ENCODE peak calls at places on chromosome 10, in nine cellular contexts. One of them, this sample, is unnamed.

GRCh38 chr10:112951349-112952281 is 1.6 kb downstream of the TCF7L2 start:
- DNase-seq in H9: peak; percentile 61
- DNase-seq in Panc1: no peak
- DNase-seq in keratinocyte: peak; percentile 25
- DNase-seq in astrocyte: peak; percentile 82
- DNase-seq in CD8-positive, alpha-beta T cell: peak; percentile 44
- DNase-seq in CD4-positive, alpha-beta T cell: peak; percentile 29
- DNase-seq in NT2/D1: no peak
- DNase-seq in pancreas: peak; percentile 62
- DNase-seq in this sample: peak; percentile 70

GRCh38 chr10:57420881-57421280 is 846.8 kb downstream of the IPMK start:
- DNase-seq in H9: no peak
- DNase-seq in Panc1: no peak
- DNase-seq in keratinocyte: no peak
- DNase-seq in astrocyte: no peak
- DNase-seq in CD8-positive, alpha-beta T cell: no peak
- DNase-seq in CD4-positive, alpha-beta T cell: no peak
- DNase-seq in NT2/D1: no peak
- DNase-seq in pancreas: no peak
- DNase-seq in this sample: no peak

GRCh38 chr10:17910144-17910789 is 41.5 kb upstream of the SLC39A12 start:
- DNase-seq in H9: peak; percentile 37
- DNase-seq in Panc1: peak; percentile 13
- DNase-seq in keratinocyte: no peak
- DNase-seq in astrocyte: peak; percentile 36
- DNase-seq in CD8-positive, alpha-beta T cell: no peak
- DNase-seq in CD4-positive, alpha-beta T cell: no peak
- DNase-seq in NT2/D1: peak; percentile 15
- DNase-seq in pancreas: peak; percentile 10
- DNase-seq in this sample: peak; percentile 35

GRCh38 chr10:78292987-78293865 is 259.6 kb downstream of the RPS24 start:
- DNase-seq in H9: peak; percentile 69
- DNase-seq in Panc1: no peak
- DNase-seq in keratinocyte: no peak
- DNase-seq in astrocyte: peak; percentile 19
- DNase-seq in CD8-positive, alpha-beta T cell: no peak
- DNase-seq in CD4-positive, alpha-beta T cell: no peak
- DNase-seq in NT2/D1: peak; percentile 50
- DNase-seq in pancreas: no peak
- DNase-seq in this sample: no peak

GRCh38 chr10:96995851-96996250 is 163.8 kb downstream of the LCOR start:
- DNase-seq in H9: no peak
- DNase-seq in Panc1: no peak
- DNase-seq in keratinocyte: no peak
- DNase-seq in astrocyte: peak; percentile 63
- DNase-seq in CD8-positive, alpha-beta T cell: no peak
- DNase-seq in CD4-positive, alpha-beta T cell: no peak
- DNase-seq in NT2/D1: no peak
- DNase-seq in pancreas: no peak
- DNase-seq in this sample: no peak

GRCh38 chr10:52447931-52448353 is 133.9 kb downstream of the DKK1 start:
- DNase-seq in H9: no peak
- DNase-seq in Panc1: no peak
- DNase-seq in keratinocyte: no peak
- DNase-seq in astrocyte: peak; percentile 53
- DNase-seq in CD8-positive, alpha-beta T cell: no peak
- DNase-seq in CD4-positive, alpha-beta T cell: no peak
- DNase-seq in NT2/D1: no peak
- DNase-seq in pancreas: no peak
- DNase-seq in this sample: no peak

GRCh38 chr10:8800426-8800825 is 745.9 kb downstream of the GATA3 start:
- DNase-seq in H9: no peak
- DNase-seq in Panc1: no peak
- DNase-seq in keratinocyte: no peak
- DNase-seq in astrocyte: no peak
- DNase-seq in CD8-positive, alpha-beta T cell: no peak
- DNase-seq in CD4-positive, alpha-beta T cell: no peak
- DNase-seq in NT2/D1: no peak
- DNase-seq in pancreas: no peak
- DNase-seq in this sample: no peak

GRCh38 chr10:124249812-124250432 is 156.5 kb upstream of the CHST15 start:
- DNase-seq in H9: peak; percentile 35
- DNase-seq in Panc1: no peak
- DNase-seq in keratinocyte: no peak
- DNase-seq in astrocyte: no peak
- DNase-seq in CD8-positive, alpha-beta T cell: no peak
- DNase-seq in CD4-positive, alpha-beta T cell: no peak
- DNase-seq in NT2/D1: no peak
- DNase-seq in pancreas: peak; percentile 22
- DNase-seq in this sample: no peak

GRCh38 chr10:31083765-31084184 is 52.1 kb upstream of the ZNF438 start:
- DNase-seq in H9: peak; percentile 64
- DNase-seq in Panc1: no peak
- DNase-seq in keratinocyte: no peak
- DNase-seq in astrocyte: peak; percentile 22
- DNase-seq in CD8-positive, alpha-beta T cell: peak; percentile 45
- DNase-seq in CD4-positive, alpha-beta T cell: peak; percentile 28
- DNase-seq in NT2/D1: peak; percentile 28
- DNase-seq in pancreas: no peak
- DNase-seq in this sample: peak; percentile 80

GRCh38 chr10:78025685-78026364 is 3.5 kb downstream of the POLR3A start:
- DNase-seq in H9: no peak
- DNase-seq in Panc1: peak; percentile 86
- DNase-seq in keratinocyte: no peak
- DNase-seq in astrocyte: peak; percentile 59
- DNase-seq in CD8-positive, alpha-beta T cell: no peak
- DNase-seq in CD4-positive, alpha-beta T cell: no peak
- DNase-seq in NT2/D1: no peak
- DNase-seq in pancreas: no peak
- DNase-seq in this sample: no peak

GRCh38 chr10:51867956-51868355 is 168.6 kb upstream of the CSTF2T start:
- DNase-seq in H9: no peak
- DNase-seq in Panc1: peak; percentile 5
- DNase-seq in keratinocyte: peak; percentile 38
- DNase-seq in astrocyte: peak; percentile 93
- DNase-seq in CD8-positive, alpha-beta T cell: no peak
- DNase-seq in CD4-positive, alpha-beta T cell: no peak
- DNase-seq in NT2/D1: no peak
- DNase-seq in pancreas: no peak
- DNase-seq in this sample: no peak

GRCh38 chr10:62650411-62650810 is 154.1 kb upstream of the ADO start:
- DNase-seq in H9: no peak
- DNase-seq in Panc1: no peak
- DNase-seq in keratinocyte: no peak
- DNase-seq in astrocyte: peak; percentile 14
- DNase-seq in CD8-positive, alpha-beta T cell: no peak
- DNase-seq in CD4-positive, alpha-beta T cell: no peak
- DNase-seq in NT2/D1: no peak
- DNase-seq in pancreas: no peak
- DNase-seq in this sample: no peak

GRCh38 chr10:62652564-62652963 is 152.0 kb upstream of the ADO start:
- DNase-seq in H9: no peak
- DNase-seq in Panc1: no peak
- DNase-seq in keratinocyte: no peak
- DNase-seq in astrocyte: no peak
- DNase-seq in CD8-positive, alpha-beta T cell: no peak
- DNase-seq in CD4-positive, alpha-beta T cell: no peak
- DNase-seq in NT2/D1: no peak
- DNase-seq in pancreas: no peak
- DNase-seq in this sample: no peak

GRCh38 chr10:62652114-62652513 is 152.4 kb upstream of the ADO start:
- DNase-seq in H9: no peak
- DNase-seq in Panc1: no peak
- DNase-seq in keratinocyte: no peak
- DNase-seq in astrocyte: peak; percentile 79
- DNase-seq in CD8-positive, alpha-beta T cell: no peak
- DNase-seq in CD4-positive, alpha-beta T cell: no peak
- DNase-seq in NT2/D1: no peak
- DNase-seq in pancreas: no peak
- DNase-seq in this sample: no peak

GRCh38 chr10:62653254-62653653 is 151.3 kb upstream of the ADO start:
- DNase-seq in H9: no peak
- DNase-seq in Panc1: no peak
- DNase-seq in keratinocyte: no peak
- DNase-seq in astrocyte: no peak
- DNase-seq in CD8-positive, alpha-beta T cell: no peak
- DNase-seq in CD4-positive, alpha-beta T cell: no peak
- DNase-seq in NT2/D1: no peak
- DNase-seq in pancreas: no peak
- DNase-seq in this sample: no peak

GRCh38 chr10:62651341-62651740 is 153.2 kb upstream of the ADO start:
- DNase-seq in H9: no peak
- DNase-seq in Panc1: no peak
- DNase-seq in keratinocyte: no peak
- DNase-seq in astrocyte: peak; percentile 55
- DNase-seq in CD8-positive, alpha-beta T cell: no peak
- DNase-seq in CD4-positive, alpha-beta T cell: no peak
- DNase-seq in NT2/D1: no peak
- DNase-seq in pancreas: no peak
- DNase-seq in this sample: no peak
- H3K9me3 ChIP-seq in H9: no peaks in the 10 kb centered on the region
- H3K9me3 ChIP-seq in Panc1: no peaks in the 10 kb centered on the region
- H3K9me3 ChIP-seq in keratinocyte: no peaks in the 10 kb centered on the region
- H3K9me3 ChIP-seq in astrocyte: no peaks in the 10 kb centered on the region
- H3K9me3 ChIP-seq in CD8-positive, alpha-beta T cell: no peaks in the 10 kb centered on the region
- H3K9me3 ChIP-seq in CD4-positive, alpha-beta T cell: no peaks in the 10 kb centered on the region
- H3K9me3 ChIP-seq in NT2/D1: no peaks in the 10 kb centered on the region
- H3K9me3 ChIP-seq in pancreas: no peaks in the 10 kb centered on the region
- H3K9me3 ChIP-seq in this sample: no peaks in the 10 kb centered on the region

DNA sequence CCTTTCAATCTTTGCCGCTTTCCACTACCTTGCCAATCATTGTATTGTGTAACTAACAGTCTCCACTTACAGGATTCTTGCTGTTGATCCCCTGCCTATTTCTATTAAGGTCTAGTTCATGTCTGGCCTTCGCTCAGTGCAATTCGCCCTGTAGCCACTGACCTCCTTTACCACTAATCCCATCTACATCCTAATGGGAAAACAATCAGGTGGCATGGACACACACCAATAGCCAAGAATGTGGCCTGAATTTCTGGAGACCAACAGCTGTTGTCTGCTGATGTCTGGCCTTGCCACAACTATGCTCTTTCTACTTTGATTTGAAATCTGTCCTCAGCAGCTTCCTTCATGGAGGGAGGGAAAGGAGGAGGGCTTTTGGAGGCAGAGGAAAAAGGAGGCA is 546.2 kb downstream of the SORCS3 start:
- DNase-seq in H9: no peak
- DNase-seq in Panc1: no peak
- DNase-seq in keratinocyte: no peak
- DNase-seq in astrocyte: peak; percentile 54
- DNase-seq in CD8-positive, alpha-beta T cell: no peak
- DNase-seq in CD4-positive, alpha-beta T cell: no peak
- DNase-seq in NT2/D1: no peak
- DNase-seq in pancreas: peak; percentile 14
- DNase-seq in this sample: no peak
- H3K9me3 ChIP-seq in H9: no peaks in the 10 kb centered on the region
- H3K9me3 ChIP-seq in Panc1: no peaks in the 10 kb centered on the region
- H3K9me3 ChIP-seq in keratinocyte: no peaks in the 10 kb centered on the region
- H3K9me3 ChIP-seq in astrocyte: no peaks in the 10 kb centered on the region
- H3K9me3 ChIP-seq in CD8-positive, alpha-beta T cell: no peaks in the 10 kb centered on the region
- H3K9me3 ChIP-seq in CD4-positive, alpha-beta T cell: no peaks in the 10 kb centered on the region
- H3K9me3 ChIP-seq in NT2/D1: no peaks in the 10 kb centered on the region
- H3K9me3 ChIP-seq in pancreas: no peaks in the 10 kb centered on the region
- H3K9me3 ChIP-seq in this sample: no peaks in the 10 kb centered on the region

DNA sequence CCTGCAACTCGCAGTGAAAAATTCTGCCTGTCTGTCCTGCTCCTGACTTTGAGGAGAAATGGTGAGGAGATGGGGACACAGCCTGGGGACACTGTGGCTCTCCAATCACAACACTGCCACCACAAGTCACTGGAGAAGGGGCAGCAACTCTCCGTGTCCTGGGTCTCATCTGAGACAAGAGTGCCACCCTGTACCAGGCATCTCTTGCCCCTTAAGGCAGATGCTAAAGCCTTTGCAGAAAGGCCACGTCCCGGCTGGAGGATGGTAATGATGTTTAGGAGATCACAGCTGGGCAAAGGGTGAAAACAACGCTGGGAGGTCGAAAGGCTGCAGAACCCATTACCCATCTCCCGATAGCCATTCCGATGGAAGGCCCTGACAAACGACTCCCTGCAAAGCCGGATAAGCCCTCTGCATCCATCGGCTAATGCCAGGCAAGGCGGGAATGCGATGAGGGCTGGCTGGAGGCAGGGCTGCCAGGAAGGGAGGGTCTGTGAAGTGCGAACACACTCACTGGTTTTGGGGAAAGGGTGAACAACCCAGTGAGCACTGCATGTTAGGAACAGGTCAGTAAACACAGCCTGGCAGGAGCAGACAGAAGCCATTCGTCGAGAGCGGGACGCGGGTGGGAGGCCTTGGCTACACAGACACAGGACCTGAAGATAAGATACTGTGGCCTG is 190.8 kb downstream of the ADARB2 start:
- DNase-seq in H9: no peak
- DNase-seq in Panc1: no peak
- DNase-seq in keratinocyte: no peak
- DNase-seq in astrocyte: no peak
- DNase-seq in CD8-positive, alpha-beta T cell: no peak
- DNase-seq in CD4-positive, alpha-beta T cell: no peak
- DNase-seq in NT2/D1: no peak
- DNase-seq in pancreas: no peak
- DNase-seq in this sample: peak; percentile 3
- H3K9me3 ChIP-seq in H9: no peaks in the 10 kb centered on the region
- H3K9me3 ChIP-seq in Panc1: no peaks in the 10 kb centered on the region
- H3K9me3 ChIP-seq in keratinocyte: peaks cover 9% of the 10 kb centered on the region
- H3K9me3 ChIP-seq in astrocyte: peaks cover 8% of the 10 kb centered on the region
- H3K9me3 ChIP-seq in CD8-positive, alpha-beta T cell: no peaks in the 10 kb centered on the region
- H3K9me3 ChIP-seq in CD4-positive, alpha-beta T cell: no peaks in the 10 kb centered on the region
- H3K9me3 ChIP-seq in NT2/D1: peaks cover 12% of the 10 kb centered on the region
- H3K9me3 ChIP-seq in pancreas: no peaks in the 10 kb centered on the region
- H3K9me3 ChIP-seq in this sample: no peaks in the 10 kb centered on the region

GRCh38 chr10:131574707-131575430 is 263.3 kb upstream of the TCERG1L start:
- DNase-seq in H9: no peak
- DNase-seq in Panc1: no peak
- DNase-seq in keratinocyte: no peak
- DNase-seq in astrocyte: no peak
- DNase-seq in CD8-positive, alpha-beta T cell: no peak
- DNase-seq in CD4-positive, alpha-beta T cell: no peak
- DNase-seq in NT2/D1: no peak
- DNase-seq in pancreas: no peak
- DNase-seq in this sample: no peak

GRCh38 chr10:131577786-131578471 is 266.4 kb upstream of the TCERG1L start:
- DNase-seq in H9: no peak
- DNase-seq in Panc1: no peak
- DNase-seq in keratinocyte: no peak
- DNase-seq in astrocyte: no peak
- DNase-seq in CD8-positive, alpha-beta T cell: no peak
- DNase-seq in CD4-positive, alpha-beta T cell: no peak
- DNase-seq in NT2/D1: no peak
- DNase-seq in pancreas: no peak
- DNase-seq in this sample: no peak

GRCh38 chr10:131577178-131577555 is 265.6 kb upstream of the TCERG1L start:
- DNase-seq in H9: no peak
- DNase-seq in Panc1: no peak
- DNase-seq in keratinocyte: no peak
- DNase-seq in astrocyte: no peak
- DNase-seq in CD8-positive, alpha-beta T cell: no peak
- DNase-seq in CD4-positive, alpha-beta T cell: no peak
- DNase-seq in NT2/D1: no peak
- DNase-seq in pancreas: no peak
- DNase-seq in this sample: no peak

GRCh38 chr10:131575877-131576276 is 264.4 kb upstream of the TCERG1L start:
- DNase-seq in H9: no peak
- DNase-seq in Panc1: no peak
- DNase-seq in keratinocyte: no peak
- DNase-seq in astrocyte: no peak
- DNase-seq in CD8-positive, alpha-beta T cell: no peak
- DNase-seq in CD4-positive, alpha-beta T cell: no peak
- DNase-seq in NT2/D1: no peak
- DNase-seq in pancreas: no peak
- DNase-seq in this sample: no peak

GRCh38 chr10:131576341-131577177 is 265.0 kb upstream of the TCERG1L start:
- DNase-seq in H9: no peak
- DNase-seq in Panc1: no peak
- DNase-seq in keratinocyte: no peak
- DNase-seq in astrocyte: no peak
- DNase-seq in CD8-positive, alpha-beta T cell: no peak
- DNase-seq in CD4-positive, alpha-beta T cell: no peak
- DNase-seq in NT2/D1: no peak
- DNase-seq in pancreas: no peak
- DNase-seq in this sample: no peak
- H3K9me3 ChIP-seq in H9: no peaks in the 10 kb centered on the region
- H3K9me3 ChIP-seq in Panc1: no peaks in the 10 kb centered on the region
- H3K9me3 ChIP-seq in keratinocyte: peaks cover 7% of the 10 kb centered on the region
- H3K9me3 ChIP-seq in astrocyte: peaks cover 7% of the 10 kb centered on the region
- H3K9me3 ChIP-seq in CD8-positive, alpha-beta T cell: no peaks in the 10 kb centered on the region
- H3K9me3 ChIP-seq in CD4-positive, alpha-beta T cell: no peaks in the 10 kb centered on the region
- H3K9me3 ChIP-seq in NT2/D1: no peaks in the 10 kb centered on the region
- H3K9me3 ChIP-seq in pancreas: no peaks in the 10 kb centered on the region
- H3K9me3 ChIP-seq in this sample: no peaks in the 10 kb centered on the region